ENCODE peak calls at places on chromosomes 16 and 17, in six cellular contexts. One of them, this sample, is unnamed.

GRCh38 chr17:37797206-37797605 is 52.3 kb upstream of the HNF1B start:
- DNase-seq in iris pigment epithelial cell: no peak
- DNase-seq in activated T-helper 9 cell treated with anti-CD3 and anti-CD28 coated beads, Interleukin-2, amount 50 U/mL, for 16 hours: no peak
- DNase-seq in NCI-H524: no peak
- DNase-seq in EH: peak
- DNase-seq in ELR: no peak
- DNase-seq in this sample: peak

GRCh38 chr16:88454315-88455057 is 1.4 kb downstream of the ZFPM1 start:
- DNase-seq in iris pigment epithelial cell: peak
- DNase-seq in activated T-helper 9 cell treated with anti-CD3 and anti-CD28 coated beads, Interleukin-2, amount 50 U/mL, for 16 hours: peak
- DNase-seq in NCI-H524: no peak
- DNase-seq in EH: no peak
- DNase-seq in ELR: peak
- DNase-seq in this sample: peak

GRCh38 chr16:1612320-1613111 is at the start of gene CRAMP1:
- DNase-seq in iris pigment epithelial cell: peak
- DNase-seq in activated T-helper 9 cell treated with anti-CD3 and anti-CD28 coated beads, Interleukin-2, amount 50 U/mL, for 16 hours: no peak
- DNase-seq in NCI-H524: peak
- DNase-seq in EH: peak
- DNase-seq in ELR: peak
- DNase-seq in this sample: peak

GRCh38 chr16:79651363-79651762 is 50.8 kb upstream of the MAF start:
- DNase-seq in iris pigment epithelial cell: peak
- DNase-seq in activated T-helper 9 cell treated with anti-CD3 and anti-CD28 coated beads, Interleukin-2, amount 50 U/mL, for 16 hours: no peak
- DNase-seq in NCI-H524: no peak
- DNase-seq in EH: peak
- DNase-seq in ELR: no peak
- DNase-seq in this sample: peak

GRCh38 chr17:27082023-27082774 is 211.7 kb upstream of the WSB1 start:
- DNase-seq in iris pigment epithelial cell: no peak
- DNase-seq in activated T-helper 9 cell treated with anti-CD3 and anti-CD28 coated beads, Interleukin-2, amount 50 U/mL, for 16 hours: no peak
- DNase-seq in NCI-H524: no peak
- DNase-seq in EH: no peak
- DNase-seq in ELR: no peak
- DNase-seq in this sample: no peak

GRCh38 chr17:63698886-63699637 is 863 bp downstream of the LIMD2 start:
- DNase-seq in iris pigment epithelial cell: peak
- DNase-seq in activated T-helper 9 cell treated with anti-CD3 and anti-CD28 coated beads, Interleukin-2, amount 50 U/mL, for 16 hours: peak
- DNase-seq in NCI-H524: no peak
- DNase-seq in EH: peak
- DNase-seq in ELR: peak
- DNase-seq in this sample: peak

GRCh38 chr17:76631821-76632565 is 11.6 kb downstream of the ST6GALNAC1 start:
- DNase-seq in iris pigment epithelial cell: peak
- DNase-seq in activated T-helper 9 cell treated with anti-CD3 and anti-CD28 coated beads, Interleukin-2, amount 50 U/mL, for 16 hours: no peak
- DNase-seq in NCI-H524: peak
- DNase-seq in EH: no peak
- DNase-seq in ELR: no peak
- DNase-seq in this sample: peak

GRCh38 chr16:72188512-72188911 is 16.6 kb upstream of the PMFBP1 start:
- DNase-seq in iris pigment epithelial cell: no peak
- DNase-seq in activated T-helper 9 cell treated with anti-CD3 and anti-CD28 coated beads, Interleukin-2, amount 50 U/mL, for 16 hours: no peak
- DNase-seq in NCI-H524: peak
- DNase-seq in EH: no peak
- DNase-seq in ELR: no peak
- DNase-seq in this sample: no peak

GRCh38 chr17:49567104-49567521 is 8.6 kb upstream of the NXPH3 start:
- DNase-seq in iris pigment epithelial cell: no peak
- DNase-seq in activated T-helper 9 cell treated with anti-CD3 and anti-CD28 coated beads, Interleukin-2, amount 50 U/mL, for 16 hours: no peak
- DNase-seq in NCI-H524: peak
- DNase-seq in EH: no peak
- DNase-seq in ELR: no peak
- DNase-seq in this sample: no peak

GRCh38 chr17:17144916-17145665 is 61.0 kb downstream of the PLD6 start:
- DNase-seq in iris pigment epithelial cell: no peak
- DNase-seq in activated T-helper 9 cell treated with anti-CD3 and anti-CD28 coated beads, Interleukin-2, amount 50 U/mL, for 16 hours: no peak
- DNase-seq in NCI-H524: no peak
- DNase-seq in EH: no peak
- DNase-seq in ELR: no peak
- DNase-seq in this sample: no peak

GRCh38 chr17:18252160-18252559 is 6.4 kb downstream of the FLII start:
- DNase-seq in iris pigment epithelial cell: no peak
- DNase-seq in activated T-helper 9 cell treated with anti-CD3 and anti-CD28 coated beads, Interleukin-2, amount 50 U/mL, for 16 hours: no peak
- DNase-seq in NCI-H524: no peak
- DNase-seq in EH: no peak
- DNase-seq in ELR: no peak
- DNase-seq in this sample: no peak

GRCh38 chr16:66326995-66327513 is 39.4 kb upstream of the CDH5 start:
- DNase-seq in iris pigment epithelial cell: no peak
- DNase-seq in activated T-helper 9 cell treated with anti-CD3 and anti-CD28 coated beads, Interleukin-2, amount 50 U/mL, for 16 hours: no peak
- DNase-seq in NCI-H524: no peak
- DNase-seq in EH: no peak
- DNase-seq in ELR: no peak
- DNase-seq in this sample: no peak

GRCh38 chr16:30982548-30983288 is 2.3 kb upstream of the HSD3B7 start:
- DNase-seq in iris pigment epithelial cell: no peak
- DNase-seq in activated T-helper 9 cell treated with anti-CD3 and anti-CD28 coated beads, Interleukin-2, amount 50 U/mL, for 16 hours: no peak
- DNase-seq in NCI-H524: no peak
- DNase-seq in EH: peak
- DNase-seq in ELR: no peak
- DNase-seq in this sample: peak

GRCh38 chr16:30748634-30749445 is 615 bp downstream of the PHKG2 start:
- DNase-seq in iris pigment epithelial cell: peak
- DNase-seq in activated T-helper 9 cell treated with anti-CD3 and anti-CD28 coated beads, Interleukin-2, amount 50 U/mL, for 16 hours: no peak
- DNase-seq in NCI-H524: no peak
- DNase-seq in EH: peak
- DNase-seq in ELR: peak
- DNase-seq in this sample: peak

GRCh38 chr17:44830359-44831269 is 527 bp upstream of the GJC1 start:
- DNase-seq in iris pigment epithelial cell: peak
- DNase-seq in activated T-helper 9 cell treated with anti-CD3 and anti-CD28 coated beads, Interleukin-2, amount 50 U/mL, for 16 hours: peak
- DNase-seq in NCI-H524: peak
- DNase-seq in EH: peak
- DNase-seq in ELR: peak
- DNase-seq in this sample: peak

GRCh38 chr16:81469710-81470481 is 25.3 kb downstream of the CMIP start:
- DNase-seq in iris pigment epithelial cell: peak
- DNase-seq in activated T-helper 9 cell treated with anti-CD3 and anti-CD28 coated beads, Interleukin-2, amount 50 U/mL, for 16 hours: no peak
- DNase-seq in NCI-H524: no peak
- DNase-seq in EH: no peak
- DNase-seq in ELR: no peak
- DNase-seq in this sample: no peak

GRCh38 chr16:57663436-57663835 is 4.7 kb upstream of the ADGRG3 start:
- DNase-seq in iris pigment epithelial cell: no peak
- DNase-seq in activated T-helper 9 cell treated with anti-CD3 and anti-CD28 coated beads, Interleukin-2, amount 50 U/mL, for 16 hours: no peak
- DNase-seq in NCI-H524: no peak
- DNase-seq in EH: no peak
- DNase-seq in ELR: no peak
- DNase-seq in this sample: no peak

GRCh38 chr17:50079334-50080095 is 15.6 kb upstream of the PDK2 start:
- DNase-seq in iris pigment epithelial cell: no peak
- DNase-seq in activated T-helper 9 cell treated with anti-CD3 and anti-CD28 coated beads, Interleukin-2, amount 50 U/mL, for 16 hours: no peak
- DNase-seq in NCI-H524: peak
- DNase-seq in EH: peak
- DNase-seq in ELR: peak
- DNase-seq in this sample: peak

GRCh38 chr16:84379008-84379730 is 10.8 kb downstream of the ATP2C2 start:
- DNase-seq in iris pigment epithelial cell: no peak
- DNase-seq in activated T-helper 9 cell treated with anti-CD3 and anti-CD28 coated beads, Interleukin-2, amount 50 U/mL, for 16 hours: no peak
- DNase-seq in NCI-H524: peak
- DNase-seq in EH: no peak
- DNase-seq in ELR: no peak
- DNase-seq in this sample: no peak

GRCh38 chr17:10059684-10060211 is 138.7 kb downstream of the GAS7 start:
- DNase-seq in iris pigment epithelial cell: no peak
- DNase-seq in activated T-helper 9 cell treated with anti-CD3 and anti-CD28 coated beads, Interleukin-2, amount 50 U/mL, for 16 hours: no peak
- DNase-seq in NCI-H524: peak
- DNase-seq in EH: no peak
- DNase-seq in ELR: no peak
- DNase-seq in this sample: peak

GRCh38 chr17:74633261-74633783 is 9.8 kb upstream of the CD300E start:
- DNase-seq in iris pigment epithelial cell: no peak
- DNase-seq in activated T-helper 9 cell treated with anti-CD3 and anti-CD28 coated beads, Interleukin-2, amount 50 U/mL, for 16 hours: no peak
- DNase-seq in NCI-H524: no peak
- DNase-seq in EH: no peak
- DNase-seq in ELR: no peak
- DNase-seq in this sample: no peak

GRCh38 chr16:30637952-30638351 is 12.8 kb upstream of the PRR14 start:
- DNase-seq in iris pigment epithelial cell: peak
- DNase-seq in activated T-helper 9 cell treated with anti-CD3 and anti-CD28 coated beads, Interleukin-2, amount 50 U/mL, for 16 hours: no peak
- DNase-seq in NCI-H524: peak
- DNase-seq in EH: peak
- DNase-seq in ELR: peak
- DNase-seq in this sample: peak

GRCh38 chr17:47802341-47803022 is 19.1 kb downstream of the OSBPL7 start:
- DNase-seq in iris pigment epithelial cell: peak
- DNase-seq in activated T-helper 9 cell treated with anti-CD3 and anti-CD28 coated beads, Interleukin-2, amount 50 U/mL, for 16 hours: peak
- DNase-seq in NCI-H524: peak
- DNase-seq in EH: peak
- DNase-seq in ELR: peak
- DNase-seq in this sample: peak

GRCh38 chr16:81204794-81205680 is 33.5 kb upstream of the BCO1 start:
- DNase-seq in iris pigment epithelial cell: peak
- DNase-seq in activated T-helper 9 cell treated with anti-CD3 and anti-CD28 coated beads, Interleukin-2, amount 50 U/mL, for 16 hours: no peak
- DNase-seq in NCI-H524: peak
- DNase-seq in EH: peak
- DNase-seq in ELR: peak
- DNase-seq in this sample: peak

GRCh38 chr17:13736915-13737314 is 135.2 kb upstream of the HS3ST3A1 start:
- DNase-seq in iris pigment epithelial cell: peak
- DNase-seq in activated T-helper 9 cell treated with anti-CD3 and anti-CD28 coated beads, Interleukin-2, amount 50 U/mL, for 16 hours: no peak
- DNase-seq in NCI-H524: no peak
- DNase-seq in EH: peak
- DNase-seq in ELR: peak
- DNase-seq in this sample: peak

GRCh38 chr16:1494129-1494640 is 1.0 kb downstream of the TELO2 start:
- DNase-seq in iris pigment epithelial cell: peak
- DNase-seq in activated T-helper 9 cell treated with anti-CD3 and anti-CD28 coated beads, Interleukin-2, amount 50 U/mL, for 16 hours: no peak
- DNase-seq in NCI-H524: peak
- DNase-seq in EH: peak
- DNase-seq in ELR: peak
- DNase-seq in this sample: peak

GRCh38 chr17:61686114-61686513 is 95.1 kb upstream of the NACA2 start:
- DNase-seq in iris pigment epithelial cell: no peak
- DNase-seq in activated T-helper 9 cell treated with anti-CD3 and anti-CD28 coated beads, Interleukin-2, amount 50 U/mL, for 16 hours: no peak
- DNase-seq in NCI-H524: no peak
- DNase-seq in EH: no peak
- DNase-seq in ELR: no peak
- DNase-seq in this sample: no peak

GRCh38 chr17:55825213-55825612 is 74.4 kb downstream of the PCTP start:
- DNase-seq in iris pigment epithelial cell: no peak
- DNase-seq in activated T-helper 9 cell treated with anti-CD3 and anti-CD28 coated beads, Interleukin-2, amount 50 U/mL, for 16 hours: no peak
- DNase-seq in NCI-H524: peak
- DNase-seq in EH: no peak
- DNase-seq in ELR: peak
- DNase-seq in this sample: no peak

GRCh38 chr16:66374176-66374575 is 7.7 kb downstream of the CDH5 start:
- DNase-seq in iris pigment epithelial cell: no peak
- DNase-seq in activated T-helper 9 cell treated with anti-CD3 and anti-CD28 coated beads, Interleukin-2, amount 50 U/mL, for 16 hours: no peak
- DNase-seq in NCI-H524: peak
- DNase-seq in EH: no peak
- DNase-seq in ELR: no peak
- DNase-seq in this sample: no peak

GRCh38 chr17:41992576-41992975 is 24.7 kb downstream of the DNAJC7 start:
- DNase-seq in iris pigment epithelial cell: no peak
- DNase-seq in activated T-helper 9 cell treated with anti-CD3 and anti-CD28 coated beads, Interleukin-2, amount 50 U/mL, for 16 hours: no peak
- DNase-seq in NCI-H524: no peak
- DNase-seq in EH: peak
- DNase-seq in ELR: no peak
- DNase-seq in this sample: no peak

GRCh38 chr17:28131592-28131991 is 89.1 kb downstream of the NLK start:
- DNase-seq in iris pigment epithelial cell: peak
- DNase-seq in activated T-helper 9 cell treated with anti-CD3 and anti-CD28 coated beads, Interleukin-2, amount 50 U/mL, for 16 hours: no peak
- DNase-seq in NCI-H524: no peak
- DNase-seq in EH: peak
- DNase-seq in ELR: peak
- DNase-seq in this sample: no peak

GRCh38 chr16:86073763-86074493 is 175.0 kb downstream of the IRF8 start:
- DNase-seq in iris pigment epithelial cell: no peak
- DNase-seq in activated T-helper 9 cell treated with anti-CD3 and anti-CD28 coated beads, Interleukin-2, amount 50 U/mL, for 16 hours: no peak
- DNase-seq in NCI-H524: no peak
- DNase-seq in EH: no peak
- DNase-seq in ELR: no peak
- DNase-seq in this sample: no peak

GRCh38 chr17:44865231-44865660 is 17.6 kb downstream of the HIGD1B start:
- DNase-seq in iris pigment epithelial cell: peak
- DNase-seq in activated T-helper 9 cell treated with anti-CD3 and anti-CD28 coated beads, Interleukin-2, amount 50 U/mL, for 16 hours: peak
- DNase-seq in NCI-H524: peak
- DNase-seq in EH: peak
- DNase-seq in ELR: peak
- DNase-seq in this sample: peak

GRCh38 chr17:72590382-72590781 is 469.6 kb downstream of the SOX9 start:
- DNase-seq in iris pigment epithelial cell: peak
- DNase-seq in activated T-helper 9 cell treated with anti-CD3 and anti-CD28 coated beads, Interleukin-2, amount 50 U/mL, for 16 hours: no peak
- DNase-seq in NCI-H524: no peak
- DNase-seq in EH: peak
- DNase-seq in ELR: peak
- DNase-seq in this sample: peak

GRCh38 chr16:4660454-4661007 is 32.8 kb upstream of the NUDT16L1 start:
- DNase-seq in iris pigment epithelial cell: peak
- DNase-seq in activated T-helper 9 cell treated with anti-CD3 and anti-CD28 coated beads, Interleukin-2, amount 50 U/mL, for 16 hours: peak
- DNase-seq in NCI-H524: no peak
- DNase-seq in EH: peak
- DNase-seq in ELR: peak
- DNase-seq in this sample: peak

GRCh38 chr17:44204453-44204882 is 4.8 kb upstream of the ATXN7L3 start:
- DNase-seq in iris pigment epithelial cell: peak
- DNase-seq in activated T-helper 9 cell treated with anti-CD3 and anti-CD28 coated beads, Interleukin-2, amount 50 U/mL, for 16 hours: no peak
- DNase-seq in NCI-H524: no peak
- DNase-seq in EH: peak
- DNase-seq in ELR: peak
- DNase-seq in this sample: peak

GRCh38 chr17:48429638-48430586 is at the start of gene SKAP1:
- DNase-seq in iris pigment epithelial cell: no peak
- DNase-seq in activated T-helper 9 cell treated with anti-CD3 and anti-CD28 coated beads, Interleukin-2, amount 50 U/mL, for 16 hours: peak
- DNase-seq in NCI-H524: no peak
- DNase-seq in EH: no peak
- DNase-seq in ELR: no peak
- DNase-seq in this sample: peak

GRCh38 chr17:36014946-36015345 is 2.8 kb downstream of the CCL23 start:
- DNase-seq in iris pigment epithelial cell: no peak
- DNase-seq in activated T-helper 9 cell treated with anti-CD3 and anti-CD28 coated beads, Interleukin-2, amount 50 U/mL, for 16 hours: no peak
- DNase-seq in NCI-H524: no peak
- DNase-seq in EH: no peak
- DNase-seq in ELR: no peak
- DNase-seq in this sample: no peak

GRCh38 chr17:68057531-68057952 is 22.0 kb downstream of the KPNA2 start:
- DNase-seq in iris pigment epithelial cell: peak
- DNase-seq in activated T-helper 9 cell treated with anti-CD3 and anti-CD28 coated beads, Interleukin-2, amount 50 U/mL, for 16 hours: peak
- DNase-seq in NCI-H524: peak
- DNase-seq in EH: peak
- DNase-seq in ELR: peak
- DNase-seq in this sample: peak

GRCh38 chr16:86087011-86087453 is 188.1 kb downstream of the IRF8 start:
- DNase-seq in iris pigment epithelial cell: no peak
- DNase-seq in activated T-helper 9 cell treated with anti-CD3 and anti-CD28 coated beads, Interleukin-2, amount 50 U/mL, for 16 hours: no peak
- DNase-seq in NCI-H524: no peak
- DNase-seq in EH: no peak
- DNase-seq in ELR: no peak
- DNase-seq in this sample: no peak

This sample was measured in GM23248.